ENCODE peak calls at places on chromosomes 16 and 17, in six cellular contexts. One of them, this sample, is unnamed.

GRCh38 chr17:77769215-77769614 is 189.3 kb upstream of the TNRC6C start:
- DNase-seq in H1: no peak
- DNase-seq in GM12878: no peak
- DNase-seq in HepG2: no peak
- DNase-seq in GM12891: no peak
- DNase-seq in K562: no peak
- DNase-seq in this sample: no peak

GRCh38 chr16:50309156-50309526 is 42.8 kb downstream of the ADCY7 start:
- DNase-seq in HepG2: no peak
- DNase-seq in GM12891: no peak
- DNase-seq in H1: no peak
- DNase-seq in GM12878: no peak
- DNase-seq in K562: no peak
- DNase-seq in this sample: peak; percentile 9

GRCh38 chr17:11719852-11720251 is 121.6 kb downstream of the DNAH9 start:
- DNase-seq in HepG2: no peak
- DNase-seq in GM12878: no peak
- DNase-seq in H1: no peak
- DNase-seq in K562: no peak
- DNase-seq in GM12891: no peak
- DNase-seq in this sample: no peak

GRCh38 chr16:28298511-28298878 is 6.2 kb downstream of the SBK1 start:
- DNase-seq in GM12878: no peak
- DNase-seq in K562: no peak
- DNase-seq in GM12891: no peak
- DNase-seq in HepG2: no peak
- DNase-seq in H1: no peak
- DNase-seq in this sample: no peak

GRCh38 chr16:2178321-2179106 is 17.9 kb downstream of the CASKIN1 start:
- DNase-seq in HepG2: no peak
- DNase-seq in GM12891: peak; percentile 68
- DNase-seq in K562: peak; percentile 91
- DNase-seq in GM12878: no peak
- DNase-seq in H1: peak; percentile 95
- DNase-seq in this sample: no peak

GRCh38 chr16:68539704-68540370 is 746 bp downstream of the ZFP90 start:
- DNase-seq in HepG2: no peak
- DNase-seq in H1: peak; percentile 65
- DNase-seq in GM12878: no peak
- DNase-seq in GM12891: no peak
- DNase-seq in K562: no peak
- DNase-seq in this sample: no peak

GRCh38 chr17:12133183-12133582 is 112.5 kb downstream of the MAP2K4 start:
- DNase-seq in H1: no peak
- DNase-seq in HepG2: no peak
- DNase-seq in GM12878: no peak
- DNase-seq in K562: no peak
- DNase-seq in GM12891: no peak
- DNase-seq in this sample: no peak

GRCh38 chr16:51390877-51391276 is 239.8 kb upstream of the SALL1 start:
- DNase-seq in GM12878: no peak
- DNase-seq in HepG2: no peak
- DNase-seq in K562: no peak
- DNase-seq in H1: no peak
- DNase-seq in GM12891: no peak
- DNase-seq in this sample: no peak

GRCh38 chr16:73062640-73063283 is 14.8 kb upstream of the ZFHX3 start:
- DNase-seq in K562: no peak
- DNase-seq in GM12891: peak; percentile 34
- DNase-seq in HepG2: no peak
- DNase-seq in H1: peak; percentile 80
- DNase-seq in GM12878: no peak
- DNase-seq in this sample: no peak

GRCh38 chr17:9473716-9474115 is 101.9 kb downstream of the STX8 start:
- DNase-seq in GM12891: no peak
- DNase-seq in GM12878: no peak
- DNase-seq in H1: no peak
- DNase-seq in HepG2: peak; percentile 18
- DNase-seq in K562: no peak
- DNase-seq in this sample: no peak

GRCh38 chr17:69870091-69870530 is 204.9 kb upstream of the KCNJ16 start:
- DNase-seq in H1: no peak
- DNase-seq in GM12878: no peak
- DNase-seq in GM12891: no peak
- DNase-seq in HepG2: no peak
- DNase-seq in K562: no peak
- DNase-seq in this sample: no peak

GRCh38 chr17:879546-879945 is 97.4 kb downstream of the MRM3 start:
- DNase-seq in HepG2: peak; percentile 45
- DNase-seq in GM12878: peak; percentile 5
- DNase-seq in K562: peak; percentile 61
- DNase-seq in GM12891: peak; percentile 77
- DNase-seq in H1: peak; percentile 87
- DNase-seq in this sample: peak; percentile 59

GRCh38 chr16:90020838-90021382 is 1.7 kb upstream of the DBNDD1 start:
- DNase-seq in GM12878: no peak
- DNase-seq in GM12891: no peak
- DNase-seq in H1: no peak
- DNase-seq in HepG2: peak; percentile 93
- DNase-seq in K562: no peak
- DNase-seq in this sample: no peak

GRCh38 chr16:24728891-24729242 is 584 bp upstream of the TNRC6A start:
- DNase-seq in GM12878: no peak
- DNase-seq in GM12891: peak; percentile 3
- DNase-seq in HepG2: no peak
- DNase-seq in K562: no peak
- DNase-seq in H1: no peak
- DNase-seq in this sample: no peak

GRCh38 chr16:9256196-9256595 is 164.8 kb downstream of the HAPSTR1 start:
- DNase-seq in GM12878: no peak
- DNase-seq in HepG2: peak; percentile 66
- DNase-seq in K562: peak; percentile 60
- DNase-seq in GM12891: peak; percentile 39
- DNase-seq in H1: peak; percentile 95
- DNase-seq in this sample: peak; percentile 29

GRCh38 chr17:51731941-51732722 is 426.4 kb downstream of the CA10 start:
- DNase-seq in GM12891: no peak
- DNase-seq in H1: no peak
- DNase-seq in K562: no peak
- DNase-seq in GM12878: no peak
- DNase-seq in HepG2: no peak
- DNase-seq in this sample: no peak

GRCh38 chr17:66604381-66604780 is 230.5 kb upstream of the CACNG5 start:
- DNase-seq in GM12891: no peak
- DNase-seq in HepG2: no peak
- DNase-seq in GM12878: no peak
- DNase-seq in K562: no peak
- DNase-seq in H1: no peak
- DNase-seq in this sample: no peak

GRCh38 chr16:23504453-23505179 is 5.7 kb downstream of the GGA2 start:
- DNase-seq in H1: peak; percentile 49
- DNase-seq in K562: peak; percentile 40
- DNase-seq in GM12891: peak; percentile 34
- DNase-seq in HepG2: peak; percentile 58
- DNase-seq in GM12878: peak; percentile 77
- DNase-seq in this sample: no peak

GRCh38 chr16:88639231-88640038 is 1.1 kb downstream of the IL17C start:
- DNase-seq in K562: no peak
- DNase-seq in H1: peak; percentile 93
- DNase-seq in HepG2: no peak
- DNase-seq in GM12878: no peak
- DNase-seq in GM12891: no peak
- DNase-seq in this sample: no peak

GRCh38 chr16:68227850-68228553 is 7.9 kb downstream of the ESRP2 start:
- DNase-seq in H1: no peak
- DNase-seq in GM12891: no peak
- DNase-seq in GM12878: no peak
- DNase-seq in HepG2: no peak
- DNase-seq in K562: no peak
- DNase-seq in this sample: no peak

GRCh38 chr16:67339453-67339852 is 12.8 kb downstream of the LRRC36 start:
- DNase-seq in HepG2: peak; percentile 21
- DNase-seq in GM12891: no peak
- DNase-seq in GM12878: no peak
- DNase-seq in H1: no peak
- DNase-seq in K562: no peak
- DNase-seq in this sample: no peak

GRCh38 chr17:9929873-9930272 is 24.8 kb upstream of the RCVRN start:
- DNase-seq in H1: no peak
- DNase-seq in GM12891: no peak
- DNase-seq in K562: no peak
- DNase-seq in GM12878: no peak
- DNase-seq in HepG2: no peak
- DNase-seq in this sample: no peak

GRCh38 chr16:57234707-57235092 is 10.4 kb upstream of the ARL2BP start:
- DNase-seq in GM12878: no peak
- DNase-seq in H1: no peak
- DNase-seq in HepG2: no peak
- DNase-seq in GM12891: no peak
- DNase-seq in K562: no peak
- DNase-seq in this sample: no peak

GRCh38 chr16:85978291-85978775 is 79.4 kb downstream of the IRF8 start:
- DNase-seq in HepG2: no peak
- DNase-seq in K562: no peak
- DNase-seq in GM12891: no peak
- DNase-seq in GM12878: no peak
- DNase-seq in H1: no peak
- DNase-seq in this sample: no peak

GRCh38 chr17:9842057-9842758 is 16.5 kb downstream of the GLP2R start:
- DNase-seq in HepG2: peak; percentile 13
- DNase-seq in H1: no peak
- DNase-seq in K562: no peak
- DNase-seq in GM12878: no peak
- DNase-seq in GM12891: no peak
- DNase-seq in this sample: no peak

GRCh38 chr16:54201200-54201599 is 85.4 kb downstream of the IRX3 start:
- DNase-seq in K562: no peak
- DNase-seq in HepG2: no peak
- DNase-seq in GM12878: no peak
- DNase-seq in H1: no peak
- DNase-seq in GM12891: no peak
- DNase-seq in this sample: no peak

GRCh38 chr17:32958418-32958817 is 30.5 kb downstream of the TMEM98 start:
- DNase-seq in GM12891: no peak
- DNase-seq in HepG2: no peak
- DNase-seq in K562: no peak
- DNase-seq in H1: no peak
- DNase-seq in GM12878: no peak
- DNase-seq in this sample: no peak

GRCh38 chr16:19851476-19851875 is 33.2 kb downstream of the GPRC5B start:
- DNase-seq in GM12878: no peak
- DNase-seq in H1: no peak
- DNase-seq in K562: no peak
- DNase-seq in HepG2: no peak
- DNase-seq in GM12891: no peak
- DNase-seq in this sample: no peak

GRCh38 chr16:89670496-89671431 is 13.1 kb downstream of the SPATA33 start:
- DNase-seq in GM12878: no peak
- DNase-seq in H1: no peak
- DNase-seq in K562: no peak
- DNase-seq in HepG2: peak; percentile 21
- DNase-seq in GM12891: no peak
- DNase-seq in this sample: no peak

GRCh38 chr16:1265826-1266225 is 10.0 kb downstream of the TPSD1 start:
- DNase-seq in H1: no peak
- DNase-seq in HepG2: no peak
- DNase-seq in GM12878: no peak
- DNase-seq in GM12891: no peak
- DNase-seq in K562: no peak
- DNase-seq in this sample: no peak

GRCh38 chr17:16989230-16989952 is 17.5 kb upstream of the TNFRSF13B start:
- DNase-seq in GM12878: peak; percentile 87
- DNase-seq in K562: no peak
- DNase-seq in H1: no peak
- DNase-seq in HepG2: no peak
- DNase-seq in GM12891: no peak
- DNase-seq in this sample: no peak
- TF ChIP-seq POLR2AphosphoS5 in GM12878: no peak
- TF ChIP-seq POLR2AphosphoS5 in K562: no peak
- TF ChIP-seq POLR2AphosphoS5 in H1: no peak
- TF ChIP-seq POLR2AphosphoS5 in HepG2: no peak
- TF ChIP-seq POLR2AphosphoS5 in GM12891: no peak
- TF ChIP-seq POLR2AphosphoS5 in this sample: peak; percentile 12

GRCh38 chr17:58001461-58002124 is 5.5 kb downstream of the SRSF1 start:
- DNase-seq in HepG2: no peak
- DNase-seq in H1: no peak
- DNase-seq in GM12891: no peak
- DNase-seq in GM12878: no peak
- DNase-seq in K562: no peak
- DNase-seq in this sample: no peak
- TF ChIP-seq TAF1 in HepG2: no peak
- TF ChIP-seq TAF1 in H1: no peak
- TF ChIP-seq TAF1 in GM12891: no peak
- TF ChIP-seq TAF1 in GM12878: no peak
- TF ChIP-seq TAF1 in K562: no peak
- TF ChIP-seq TAF1 in this sample: no peak

GRCh38 chr17:73092518-73093135 is at the start of gene SLC39A11:
- DNase-seq in H1: peak; percentile 94
- DNase-seq in GM12878: peak; percentile 67
- DNase-seq in GM12891: peak; percentile 87
- DNase-seq in K562: peak; percentile 92
- DNase-seq in HepG2: peak; percentile 92
- DNase-seq in this sample: peak; percentile 88
- TF ChIP-seq POLR2A in H1: no peak
- TF ChIP-seq POLR2A in GM12878: peak; percentile 94
- TF ChIP-seq POLR2A in GM12891: peak; percentile 87
- TF ChIP-seq POLR2A in K562: peak; percentile 82
- TF ChIP-seq POLR2A in HepG2: peak; percentile 56
- TF ChIP-seq POLR2A in this sample: peak; percentile 87

GRCh38 chr16:80924372-80924978 is 82.2 kb downstream of the CMC2 start:
- DNase-seq in GM12878: no peak
- DNase-seq in K562: peak; percentile 63
- DNase-seq in GM12891: peak; percentile 55
- DNase-seq in HepG2: peak; percentile 54
- DNase-seq in H1: peak; percentile 88
- DNase-seq in this sample: peak; percentile 34

DNA sequence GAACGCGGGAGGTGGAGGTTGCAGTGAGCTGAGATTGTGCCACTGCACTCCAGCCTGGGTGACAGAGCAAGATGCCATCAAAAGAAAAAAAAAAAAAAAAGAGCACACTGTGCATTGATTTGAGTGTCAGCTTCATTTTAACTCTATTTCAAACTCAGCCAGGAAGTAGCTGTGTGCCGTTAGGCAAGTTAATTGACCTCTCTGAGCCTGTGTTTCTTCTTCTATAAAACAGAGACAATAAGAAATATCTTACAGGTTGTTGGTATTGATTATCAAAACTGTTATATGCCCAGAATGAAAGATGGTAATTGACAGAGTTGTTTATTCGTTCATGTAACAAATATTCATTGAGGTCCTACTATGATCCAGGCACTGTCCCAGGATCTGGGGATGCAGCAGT is 83.3 kb downstream of the CMC2 start:
- DNase-seq in GM12878: no peak
- DNase-seq in H1: no peak
- DNase-seq in GM12891: no peak
- DNase-seq in K562: no peak
- DNase-seq in HepG2: no peak
- DNase-seq in this sample: no peak
- TF ChIP-seq POLR2AphosphoS5 in GM12878: no peak
- TF ChIP-seq POLR2AphosphoS5 in H1: no peak
- TF ChIP-seq POLR2AphosphoS5 in GM12891: no peak
- TF ChIP-seq POLR2AphosphoS5 in K562: no peak
- TF ChIP-seq POLR2AphosphoS5 in HepG2: no peak
- TF ChIP-seq POLR2AphosphoS5 in this sample: no peak

This sample was measured in GM12892.